ENCODE peak calls at places on chromosomes 7 and 10, in five cellular contexts. One of them, this sample, is unnamed.

GRCh38 chr10:131851332-131851731 is 49.5 kb upstream of the PPP2R2D start:
- DNase-seq in germinal center: no peak
- DNase-seq in psoas muscle: no peak
- DNase-seq in astrocyte of the spinal cord: no peak
- DNase-seq in stomach: no peak
- DNase-seq in this sample: no peak

GRCh38 chr7:22238354-22239311 is 118.3 kb downstream of the RAPGEF5 start:
- DNase-seq in germinal center: no peak
- DNase-seq in psoas muscle: no peak
- DNase-seq in astrocyte of the spinal cord: peak; percentile 26
- DNase-seq in stomach: no peak
- DNase-seq in this sample: no peak

GRCh38 chr7:405489-406211 is 114.0 kb downstream of the PDGFA start:
- DNase-seq in germinal center: no peak
- DNase-seq in psoas muscle: peak; percentile 33
- DNase-seq in astrocyte of the spinal cord: no peak
- DNase-seq in stomach: peak; percentile 20
- DNase-seq in this sample: no peak

GRCh38 chr7:91288208-91288824 is 24.1 kb downstream of the FZD1 start:
- DNase-seq in germinal center: no peak
- DNase-seq in psoas muscle: no peak
- DNase-seq in astrocyte of the spinal cord: no peak
- DNase-seq in stomach: peak; percentile 60
- DNase-seq in this sample: peak; percentile 41

GRCh38 chr7:133301444-133301843 is 48.6 kb downstream of the EXOC4 start:
- DNase-seq in germinal center: no peak
- DNase-seq in psoas muscle: no peak
- DNase-seq in astrocyte of the spinal cord: no peak
- DNase-seq in stomach: no peak
- DNase-seq in this sample: peak; percentile 78

GRCh38 chr7:135853499-135853898 is 104.9 kb upstream of the FAM180A start:
- DNase-seq in germinal center: no peak
- DNase-seq in psoas muscle: no peak
- DNase-seq in astrocyte of the spinal cord: peak; percentile 28
- DNase-seq in stomach: no peak
- DNase-seq in this sample: no peak

GRCh38 chr10:73459683-73460314 is 26.4 kb upstream of the MSS51 start:
- DNase-seq in germinal center: no peak
- DNase-seq in psoas muscle: no peak
- DNase-seq in astrocyte of the spinal cord: no peak
- DNase-seq in stomach: no peak
- DNase-seq in this sample: no peak

GRCh38 chr7:29641651-29642050 is 78.0 kb downstream of the PRR15 start:
- DNase-seq in germinal center: no peak
- DNase-seq in psoas muscle: no peak
- DNase-seq in astrocyte of the spinal cord: peak; percentile 16
- DNase-seq in stomach: no peak
- DNase-seq in this sample: peak; percentile 16

GRCh38 chr7:76062254-76062653 is 14.3 kb downstream of the MDH2 start:
- DNase-seq in germinal center: no peak
- DNase-seq in psoas muscle: no peak
- DNase-seq in astrocyte of the spinal cord: no peak
- DNase-seq in stomach: no peak
- DNase-seq in this sample: no peak

GRCh38 chr7:157292770-157293412 is 43.9 kb upstream of the DNAJB6 start:
- DNase-seq in germinal center: no peak
- DNase-seq in psoas muscle: no peak
- DNase-seq in astrocyte of the spinal cord: no peak
- DNase-seq in stomach: peak; percentile 45
- DNase-seq in this sample: no peak

GRCh38 chr7:122556873-122557542 is 141.9 kb downstream of the RNF133 start:
- DNase-seq in germinal center: no peak
- DNase-seq in psoas muscle: no peak
- DNase-seq in astrocyte of the spinal cord: no peak
- DNase-seq in stomach: no peak
- DNase-seq in this sample: no peak

GRCh38 chr7:36736827-36737211 is 12.5 kb upstream of the AOAH start:
- DNase-seq in germinal center: peak; percentile 26
- DNase-seq in psoas muscle: no peak
- DNase-seq in astrocyte of the spinal cord: no peak
- DNase-seq in stomach: no peak
- DNase-seq in this sample: no peak

GRCh38 chr7:8290645-8291308 is 28.8 kb upstream of the ICA1 start:
- DNase-seq in germinal center: no peak
- DNase-seq in psoas muscle: no peak
- DNase-seq in astrocyte of the spinal cord: no peak
- DNase-seq in stomach: peak; percentile 34
- DNase-seq in this sample: no peak

GRCh38 chr10:29841724-29842649 is 207.2 kb upstream of the SVIL start:
- DNase-seq in germinal center: no peak
- DNase-seq in psoas muscle: peak; percentile 60
- DNase-seq in astrocyte of the spinal cord: peak; percentile 78
- DNase-seq in stomach: peak; percentile 54
- DNase-seq in this sample: peak; percentile 43

GRCh38 chr7:70400829-70401380 is 731.0 kb upstream of the GALNT17 start:
- DNase-seq in germinal center: peak; percentile 17
- DNase-seq in psoas muscle: no peak
- DNase-seq in astrocyte of the spinal cord: no peak
- DNase-seq in stomach: no peak
- DNase-seq in this sample: no peak

GRCh38 chr7:117186218-117186617 is 136.6 kb downstream of the WNT2 start:
- DNase-seq in germinal center: no peak
- DNase-seq in psoas muscle: no peak
- DNase-seq in astrocyte of the spinal cord: peak; percentile 33
- DNase-seq in stomach: no peak
- DNase-seq in this sample: no peak

GRCh38 chr10:77879710-77880109 is 46.8 kb downstream of the DLG5 start:
- DNase-seq in germinal center: no peak
- DNase-seq in psoas muscle: no peak
- DNase-seq in astrocyte of the spinal cord: no peak
- DNase-seq in stomach: no peak
- DNase-seq in this sample: no peak

GRCh38 chr10:98055875-98056516 is 25.6 kb upstream of the CRTAC1 start:
- DNase-seq in germinal center: peak; percentile 27
- DNase-seq in psoas muscle: no peak
- DNase-seq in astrocyte of the spinal cord: peak; percentile 5
- DNase-seq in stomach: no peak
- DNase-seq in this sample: peak; percentile 18

GRCh38 chr10:110460111-110460809 is 37.4 kb upstream of the DUSP5 start:
- DNase-seq in germinal center: peak; percentile 26
- DNase-seq in psoas muscle: peak; percentile 59
- DNase-seq in astrocyte of the spinal cord: peak; percentile 25
- DNase-seq in stomach: peak; percentile 37
- DNase-seq in this sample: peak; percentile 55

GRCh38 chr10:93790454-93790853 is 32.7 kb downstream of the LGI1 start:
- DNase-seq in germinal center: no peak
- DNase-seq in psoas muscle: no peak
- DNase-seq in astrocyte of the spinal cord: no peak
- DNase-seq in stomach: no peak
- DNase-seq in this sample: no peak

GRCh38 chr10:6803429-6803783 is 223.3 kb upstream of the PRKCQ start:
- DNase-seq in germinal center: no peak
- DNase-seq in psoas muscle: no peak
- DNase-seq in astrocyte of the spinal cord: no peak
- DNase-seq in stomach: no peak
- DNase-seq in this sample: no peak

GRCh38 chr10:51010977-51011376 is 63.3 kb upstream of the PRKG1 start:
- DNase-seq in germinal center: peak; percentile 45
- DNase-seq in psoas muscle: no peak
- DNase-seq in astrocyte of the spinal cord: peak; percentile 42
- DNase-seq in stomach: no peak
- DNase-seq in this sample: peak; percentile 46

GRCh38 chr7:55171157-55171556 is 152.3 kb downstream of the EGFR start:
- DNase-seq in germinal center: no peak
- DNase-seq in psoas muscle: peak; percentile 73
- DNase-seq in astrocyte of the spinal cord: no peak
- DNase-seq in stomach: no peak
- DNase-seq in this sample: no peak

GRCh38 chr7:44116789-44117666 is 6.3 kb downstream of the POLD2 start:
- DNase-seq in germinal center: no peak
- DNase-seq in psoas muscle: peak; percentile 45
- DNase-seq in astrocyte of the spinal cord: no peak
- DNase-seq in stomach: no peak
- DNase-seq in this sample: no peak

GRCh38 chr7:117780832-117781231 is 92.4 kb downstream of the CTTNBP2 start:
- DNase-seq in germinal center: no peak
- DNase-seq in psoas muscle: no peak
- DNase-seq in astrocyte of the spinal cord: peak; percentile 60
- DNase-seq in stomach: no peak
- DNase-seq in this sample: no peak

GRCh38 chr7:55498142-55498541 is 74.2 kb downstream of the VOPP1 start:
- DNase-seq in germinal center: no peak
- DNase-seq in psoas muscle: no peak
- DNase-seq in astrocyte of the spinal cord: no peak
- DNase-seq in stomach: no peak
- DNase-seq in this sample: no peak

GRCh38 chr10:91349381-91349780 is 60.8 kb upstream of the HECTD2 start:
- DNase-seq in germinal center: no peak
- DNase-seq in psoas muscle: peak; percentile 60
- DNase-seq in astrocyte of the spinal cord: peak; percentile 98
- DNase-seq in stomach: no peak
- DNase-seq in this sample: peak; percentile 57

GRCh38 chr10:86632009-86632800 is 22.1 kb upstream of the OPN4 start:
- DNase-seq in germinal center: no peak
- DNase-seq in psoas muscle: peak; percentile 69
- DNase-seq in astrocyte of the spinal cord: no peak
- DNase-seq in stomach: peak; percentile 51
- DNase-seq in this sample: no peak

GRCh38 chr10:133235265-133235664 is 2.4 kb upstream of the VENTX start:
- DNase-seq in germinal center: no peak
- DNase-seq in psoas muscle: no peak
- DNase-seq in astrocyte of the spinal cord: no peak
- DNase-seq in stomach: no peak
- DNase-seq in this sample: no peak

GRCh38 chr7:131674131-131674530 is 117.7 kb upstream of the PODXL start:
- DNase-seq in germinal center: no peak
- DNase-seq in psoas muscle: no peak
- DNase-seq in astrocyte of the spinal cord: no peak
- DNase-seq in stomach: no peak
- DNase-seq in this sample: no peak

GRCh38 chr10:22630229-22631174 is 83.9 kb downstream of the PIP4K2A start:
- DNase-seq in germinal center: peak; percentile 67
- DNase-seq in psoas muscle: no peak
- DNase-seq in astrocyte of the spinal cord: peak; percentile 44
- DNase-seq in stomach: no peak
- DNase-seq in this sample: no peak

GRCh38 chr10:103794996-103795395 is 60.4 kb downstream of the SH3PXD2A start:
- DNase-seq in germinal center: no peak
- DNase-seq in psoas muscle: no peak
- DNase-seq in astrocyte of the spinal cord: no peak
- DNase-seq in stomach: no peak
- DNase-seq in this sample: no peak

GRCh38 chr7:27140108-27140842 is 3.2 kb downstream of the HOXA5 start:
- DNase-seq in germinal center: no peak
- DNase-seq in psoas muscle: no peak
- DNase-seq in astrocyte of the spinal cord: peak; percentile 73
- DNase-seq in stomach: no peak
- DNase-seq in this sample: no peak

GRCh38 chr10:79019441-79019840 is 49.3 kb upstream of the ZMIZ1 start:
- DNase-seq in germinal center: no peak
- DNase-seq in psoas muscle: peak; percentile 34
- DNase-seq in astrocyte of the spinal cord: no peak
- DNase-seq in stomach: no peak
- DNase-seq in this sample: no peak